ENCODE peak calls at places on chromosomes 1 and 21, in six cellular contexts. J is CD4-positive, CD25-positive, alpha-beta regulatory T cell; R is fibroblast of lung; C is aorta; D is ovary; V is psoas muscle. W is an unnamed sample.

GRCh38 chr21:38289697-38290096 is 32.9 kb downstream of the KCNJ15 start:
- DNase-seq in D (no peak), C (no peak), J (no peak), R (peak; percentile 97), V (no peak), W (no peak)

GRCh38 chr1:67367370-67368345 is 60.0 kb downstream of the IL12RB2 start:
- DNase-seq in J (no peak), D (peak; percentile 82), C (no peak), V (no peak), R (peak; percentile 42), W (no peak)

GRCh38 chr1:65235867-65236805 is 73.2 kb upstream of the DNAJC6 start:
- DNase-seq in V (no peak), J (no peak), R (peak; percentile 54), D (no peak), C (no peak), W (no peak)

GRCh38 chr1:212434992-212435391 is 2.3 kb downstream of the NENF start:
- DNase-seq in D (no peak), C (no peak), V (no peak), R (no peak), J (no peak), W (no peak)

GRCh38 chr1:229085291-229085690 is 185.6 kb upstream of the RAB4A start:
- DNase-seq in V (no peak), C (no peak), R (no peak), J (no peak), D (no peak), W (no peak)

GRCh38 chr21:34826818-34827217 is 158.0 kb downstream of the CLIC6 start:
- DNase-seq in V (no peak), C (no peak), R (no peak), J (no peak), D (no peak), W (no peak)

GRCh38 chr1:30650038-30650958 is 73.1 kb downstream of the MATN1 start:
- DNase-seq in R (no peak), D (no peak), J (no peak), V (no peak), C (peak; percentile 44), W (no peak)

GRCh38 chr1:216047821-216048220 is 375.4 kb downstream of the USH2A start:
- DNase-seq in V (no peak), C (no peak), R (peak; percentile 17), J (no peak), D (no peak), W (no peak)

GRCh38 chr1:162210171-162210570 is 140.7 kb downstream of the NOS1AP start:
- DNase-seq in R (no peak), V (no peak), C (no peak), J (no peak), D (no peak), W (no peak)

GRCh38 chr1:156623946-156624813 is 5.0 kb downstream of the HAPLN2 start:
- DNase-seq in D (peak; percentile 65), V (peak; percentile 70), C (peak; percentile 85), R (peak; percentile 37), J (no peak), W (peak; percentile 37)

GRCh38 chr1:10663668-10664035 is 132.8 kb downstream of the CASZ1 start:
- DNase-seq in V (peak; percentile 75), C (peak; percentile 90), R (no peak), D (peak; percentile 81), J (no peak), W (peak; percentile 57)

GRCh38 chr1:22625262-22625925 is 11.0 kb upstream of the C1QA start:
- DNase-seq in D (no peak), J (no peak), C (no peak), V (peak; percentile 39), R (peak; percentile 4), W (no peak)

GRCh38 chr21:36550761-36551160 is 70.8 kb upstream of the CLDN14 start:
- DNase-seq in J (no peak), C (peak; percentile 81), R (no peak), D (no peak), V (no peak), W (no peak)

GRCh38 chr1:232218955-232219865 is 410.7 kb downstream of the SIPA1L2 start:
- DNase-seq in D (no peak), J (no peak), C (no peak), R (no peak), V (no peak), W (no peak)

GRCh38 chr1:147272042-147272441 is 29.6 kb downstream of the CHD1L start:
- DNase-seq in R (no peak), D (no peak), C (no peak), J (no peak), V (no peak), W (no peak)

GRCh38 chr1:36889846-36890245 is 144.5 kb downstream of the GRIK3 start:
- DNase-seq in J (no peak), R (no peak), V (no peak), D (no peak), C (no peak), W (no peak)

GRCh38 chr21:37071561-37072238 is 1.2 kb downstream of the PIGP start:
- DNase-seq in R (peak; percentile 89), D (peak; percentile 69), V (peak; percentile 83), J (no peak), C (peak; percentile 82), W (no peak)

GRCh38 chr1:48710318-48710717 is 66.4 kb downstream of the BEND5 start:
- DNase-seq in V (no peak), C (no peak), J (no peak), D (no peak), R (no peak), W (no peak)

GRCh38 chr21:38306407-38306806 is 49.6 kb downstream of the KCNJ15 start:
- DNase-seq in V (no peak), J (no peak), R (no peak), C (no peak), D (no peak), W (no peak)

GRCh38 chr1:84995484-84996334 is 1.2 kb downstream of the MCOLN2 start:
- DNase-seq in V (no peak), J (no peak), D (no peak), C (no peak), R (no peak), W (no peak)

GRCh38 chr1:89705901-89706699 is 73.2 kb downstream of the LRRC8C start:
- DNase-seq in C (no peak), V (no peak), D (no peak), R (no peak), J (no peak), W (no peak)

GRCh38 chr1:56547977-56548376 is 31.4 kb downstream of the PLPP3 start:
- DNase-seq in R (no peak), D (no peak), C (no peak), V (peak; percentile 84), J (no peak), W (no peak)

GRCh38 chr1:230713138-230713537 is 784 bp downstream of the AGT start:
- DNase-seq in J (no peak), R (no peak), V (no peak), C (no peak), D (no peak), W (no peak)

GRCh38 chr1:230712470-230712942 is 1.4 kb downstream of the AGT start:
- DNase-seq in R (no peak), C (no peak), D (no peak), J (no peak), V (no peak), W (no peak)

GRCh38 chr1:230715510-230715909 is 1.6 kb upstream of the AGT start:
- DNase-seq in C (no peak), R (no peak), J (no peak), D (no peak), V (no peak), W (no peak)

GRCh38 chr1:230713915-230714764 is at the start of gene AGT:
- DNase-seq in C (peak; percentile 89), V (peak; percentile 93), R (peak; percentile 94), J (no peak), D (peak; percentile 58), W (peak; percentile 88)

DNA sequence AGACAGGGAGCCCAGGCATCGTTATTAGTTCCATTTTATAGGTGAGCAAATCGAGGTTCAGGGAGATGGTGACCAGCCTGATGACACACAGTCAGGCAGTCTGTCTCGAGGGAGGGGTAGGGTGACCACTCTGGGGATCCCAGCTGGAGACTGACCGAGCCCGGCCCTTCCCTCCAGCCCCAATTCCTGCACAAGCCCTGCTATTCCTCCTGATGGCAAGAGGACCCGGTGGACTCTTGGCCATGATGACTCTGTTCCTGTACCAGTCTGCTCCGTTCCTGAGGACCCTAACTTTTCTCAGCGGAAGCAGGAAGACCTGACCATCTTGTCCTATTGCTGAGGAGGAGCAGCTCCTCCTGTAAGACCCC is 391 bp downstream of the AGT start:
- DNase-seq in J (no peak), V (no peak), C (no peak), R (no peak), D (no peak), W (no peak)
- H3K27ac ChIP-seq in J (no peak overlapping the region), V (peak overlapping the region; percentile 79), C (no peak overlapping the region), R (no peak overlapping the region), D (no peak overlapping the region), W (peak overlapping the region; percentile 44)

GRCh38 chr21:40620386-40621145 is 226.4 kb downstream of the DSCAM start:
- DNase-seq in C (no peak), J (no peak), R (no peak), D (no peak), V (no peak), W (no peak)

GRCh38 chr21:40615503-40616376 is 231.2 kb downstream of the DSCAM start:
- DNase-seq in J (no peak), V (no peak), R (no peak), C (no peak), D (no peak), W (no peak)

GRCh38 chr21:40618216-40618615 is 228.7 kb downstream of the DSCAM start:
- DNase-seq in D (no peak), C (no peak), J (no peak), V (no peak), R (no peak), W (no peak)

GRCh38 chr21:40616377-40616704 is 230.6 kb downstream of the DSCAM start:
- DNase-seq in D (no peak), J (no peak), C (no peak), V (no peak), R (no peak), W (no peak)
- H3K27ac ChIP-seq in D (no peak overlapping the region), J (no peak overlapping the region), C (no peak overlapping the region), V (no peak overlapping the region), R (no peak overlapping the region), W (no peak overlapping the region)

GRCh38 chr1:43303477-43304286 is 2.9 kb downstream of the TIE1 start:
- DNase-seq in C (peak; percentile 55), R (no peak), V (no peak), D (no peak), J (no peak), W (no peak)
- H3K27ac ChIP-seq in C (no peak overlapping the region), R (no peak overlapping the region), V (no peak overlapping the region), D (no peak overlapping the region), J (no peak overlapping the region), W (peak overlapping the region; percentile 74)

GRCh38 chr1:204284929-204285328 is 71.1 kb upstream of the GOLT1A start:
- DNase-seq in R (no peak), D (no peak), V (no peak), J (no peak), C (no peak), W (no peak)

GRCh38 chr1:204283711-204284651 is 70.2 kb upstream of the GOLT1A start:
- DNase-seq in D (no peak), V (no peak), C (no peak), R (no peak), J (no peak), W (no peak)

GRCh38 chr1:204280099-204280498 is 66.3 kb upstream of the GOLT1A start:
- DNase-seq in V (no peak), C (no peak), J (no peak), D (no peak), R (no peak), W (no peak)

GRCh38 chr1:204280562-204280961 is 66.8 kb upstream of the GOLT1A start:
- DNase-seq in D (no peak), V (no peak), C (no peak), J (no peak), R (no peak), W (no peak)

GRCh38 chr1:204282801-204283200 is 69.0 kb upstream of the GOLT1A start:
- DNase-seq in C (no peak), V (no peak), J (no peak), R (peak; percentile 57), D (no peak), W (no peak)
- H3K27ac ChIP-seq in C (no peak overlapping the region), V (no peak overlapping the region), J (no peak overlapping the region), R (no peak overlapping the region), D (no peak overlapping the region), W (no peak overlapping the region)

W was measured in substantia nigra.